ENCODE peak calls at places on chromosomes 12 and 14, in ten cellular contexts. One of them, this sample, is unnamed.

GRCh38 chr14:54719406-54719805 is 152.5 kb downstream of the SAMD4A start:
- DNase-seq in tibial nerve: no peak
- DNase-seq in omental fat pad: no peak
- DNase-seq in left ventricle myocardium inferior: no peak
- DNase-seq in kidney epithelial cell: no peak
- DNase-seq in SW 1271: no peak
- DNase-seq in effector memory CD8-positive, alpha-beta T cell: no peak
- DNase-seq in aorta: no peak
- DNase-seq in fibroblast of gingiva: peak; percentile 52
- DNase-seq in ecto neural progenitor cell: no peak
- DNase-seq in this sample: no peak

GRCh38 chr12:125377093-125377492 is 311.9 kb downstream of the AACS start:
- DNase-seq in tibial nerve: no peak
- DNase-seq in SW 1271: no peak
- DNase-seq in ecto neural progenitor cell: no peak
- DNase-seq in kidney epithelial cell: no peak
- DNase-seq in effector memory CD8-positive, alpha-beta T cell: no peak
- DNase-seq in aorta: no peak
- DNase-seq in omental fat pad: no peak
- DNase-seq in left ventricle myocardium inferior: no peak
- DNase-seq in fibroblast of gingiva: no peak
- DNase-seq in this sample: no peak

GRCh38 chr14:49950275-49951250 is 57.7 kb downstream of the ARF6 start:
- DNase-seq in effector memory CD8-positive, alpha-beta T cell: no peak
- DNase-seq in fibroblast of gingiva: no peak
- DNase-seq in tibial nerve: no peak
- DNase-seq in SW 1271: no peak
- DNase-seq in ecto neural progenitor cell: no peak
- DNase-seq in kidney epithelial cell: no peak
- DNase-seq in omental fat pad: no peak
- DNase-seq in left ventricle myocardium inferior: no peak
- DNase-seq in aorta: no peak
- DNase-seq in this sample: no peak

GRCh38 chr14:35900741-35901140 is 74.6 kb downstream of the BRMS1L start:
- DNase-seq in fibroblast of gingiva: no peak
- DNase-seq in aorta: no peak
- DNase-seq in effector memory CD8-positive, alpha-beta T cell: no peak
- DNase-seq in left ventricle myocardium inferior: no peak
- DNase-seq in kidney epithelial cell: no peak
- DNase-seq in SW 1271: no peak
- DNase-seq in omental fat pad: no peak
- DNase-seq in ecto neural progenitor cell: no peak
- DNase-seq in tibial nerve: no peak
- DNase-seq in this sample: no peak

GRCh38 chr14:23817164-23817767 is 136.3 kb upstream of the DHRS4 start:
- DNase-seq in effector memory CD8-positive, alpha-beta T cell: no peak
- DNase-seq in tibial nerve: no peak
- DNase-seq in omental fat pad: no peak
- DNase-seq in ecto neural progenitor cell: no peak
- DNase-seq in aorta: no peak
- DNase-seq in kidney epithelial cell: no peak
- DNase-seq in fibroblast of gingiva: no peak
- DNase-seq in SW 1271: no peak
- DNase-seq in left ventricle myocardium inferior: no peak
- DNase-seq in this sample: no peak

GRCh38 chr14:74856366-74856765 is 19.6 kb downstream of the PROX2 start:
- DNase-seq in SW 1271: no peak
- DNase-seq in fibroblast of gingiva: no peak
- DNase-seq in aorta: no peak
- DNase-seq in left ventricle myocardium inferior: no peak
- DNase-seq in tibial nerve: no peak
- DNase-seq in kidney epithelial cell: no peak
- DNase-seq in effector memory CD8-positive, alpha-beta T cell: no peak
- DNase-seq in ecto neural progenitor cell: no peak
- DNase-seq in omental fat pad: no peak
- DNase-seq in this sample: no peak

GRCh38 chr12:121064116-121064515 is 25.1 kb upstream of the OASL start:
- DNase-seq in ecto neural progenitor cell: peak; percentile 24
- DNase-seq in aorta: no peak
- DNase-seq in left ventricle myocardium inferior: no peak
- DNase-seq in tibial nerve: no peak
- DNase-seq in kidney epithelial cell: no peak
- DNase-seq in SW 1271: no peak
- DNase-seq in effector memory CD8-positive, alpha-beta T cell: no peak
- DNase-seq in omental fat pad: no peak
- DNase-seq in fibroblast of gingiva: no peak
- DNase-seq in this sample: no peak

GRCh38 chr14:60758875-60759274 is 24.3 kb downstream of the MNAT1 start:
- DNase-seq in effector memory CD8-positive, alpha-beta T cell: no peak
- DNase-seq in left ventricle myocardium inferior: no peak
- DNase-seq in aorta: no peak
- DNase-seq in ecto neural progenitor cell: no peak
- DNase-seq in kidney epithelial cell: no peak
- DNase-seq in omental fat pad: no peak
- DNase-seq in fibroblast of gingiva: peak; percentile 37
- DNase-seq in SW 1271: no peak
- DNase-seq in tibial nerve: no peak
- DNase-seq in this sample: no peak

GRCh38 chr12:106428379-106428778 is 70.8 kb downstream of the POLR3B start:
- DNase-seq in SW 1271: no peak
- DNase-seq in tibial nerve: peak; percentile 17
- DNase-seq in omental fat pad: no peak
- DNase-seq in effector memory CD8-positive, alpha-beta T cell: no peak
- DNase-seq in left ventricle myocardium inferior: no peak
- DNase-seq in ecto neural progenitor cell: no peak
- DNase-seq in kidney epithelial cell: no peak
- DNase-seq in fibroblast of gingiva: peak; percentile 68
- DNase-seq in aorta: no peak
- DNase-seq in this sample: no peak

GRCh38 chr12:108572166-108572790 is 9.9 kb downstream of the ISCU start:
- DNase-seq in aorta: no peak
- DNase-seq in kidney epithelial cell: no peak
- DNase-seq in ecto neural progenitor cell: no peak
- DNase-seq in omental fat pad: no peak
- DNase-seq in tibial nerve: no peak
- DNase-seq in left ventricle myocardium inferior: no peak
- DNase-seq in fibroblast of gingiva: no peak
- DNase-seq in effector memory CD8-positive, alpha-beta T cell: no peak
- DNase-seq in SW 1271: no peak
- DNase-seq in this sample: no peak

GRCh38 chr14:105937253-105938054 is 411.1 kb downstream of the TMEM121 start:
- DNase-seq in ecto neural progenitor cell: peak; percentile 25
- DNase-seq in effector memory CD8-positive, alpha-beta T cell: no peak
- DNase-seq in fibroblast of gingiva: no peak
- DNase-seq in kidney epithelial cell: no peak
- DNase-seq in SW 1271: no peak
- DNase-seq in omental fat pad: no peak
- DNase-seq in tibial nerve: no peak
- DNase-seq in left ventricle myocardium inferior: no peak
- DNase-seq in aorta: no peak
- DNase-seq in this sample: no peak

GRCh38 chr12:63083046-63083445 is 68.0 kb downstream of the AVPR1A start:
- DNase-seq in omental fat pad: no peak
- DNase-seq in left ventricle myocardium inferior: no peak
- DNase-seq in aorta: no peak
- DNase-seq in tibial nerve: no peak
- DNase-seq in effector memory CD8-positive, alpha-beta T cell: no peak
- DNase-seq in SW 1271: no peak
- DNase-seq in kidney epithelial cell: no peak
- DNase-seq in fibroblast of gingiva: no peak
- DNase-seq in ecto neural progenitor cell: no peak
- DNase-seq in this sample: no peak

GRCh38 chr12:111038941-111039340 is 118.6 kb upstream of the MYL2 start:
- DNase-seq in kidney epithelial cell: no peak
- DNase-seq in omental fat pad: no peak
- DNase-seq in ecto neural progenitor cell: no peak
- DNase-seq in aorta: no peak
- DNase-seq in effector memory CD8-positive, alpha-beta T cell: no peak
- DNase-seq in tibial nerve: no peak
- DNase-seq in fibroblast of gingiva: no peak
- DNase-seq in left ventricle myocardium inferior: no peak
- DNase-seq in SW 1271: no peak
- DNase-seq in this sample: no peak

GRCh38 chr12:54394281-54394719 is 9.8 kb upstream of the ZNF385A start:
- DNase-seq in effector memory CD8-positive, alpha-beta T cell: no peak
- DNase-seq in aorta: no peak
- DNase-seq in left ventricle myocardium inferior: no peak
- DNase-seq in tibial nerve: peak; percentile 77
- DNase-seq in omental fat pad: no peak
- DNase-seq in ecto neural progenitor cell: peak; percentile 76
- DNase-seq in kidney epithelial cell: no peak
- DNase-seq in fibroblast of gingiva: peak; percentile 51
- DNase-seq in SW 1271: no peak
- DNase-seq in this sample: no peak

GRCh38 chr14:100339757-100340453 is 16.8 kb downstream of the SLC25A47 start:
- DNase-seq in ecto neural progenitor cell: no peak
- DNase-seq in omental fat pad: peak; percentile 20
- DNase-seq in kidney epithelial cell: no peak
- DNase-seq in SW 1271: no peak
- DNase-seq in aorta: peak; percentile 55
- DNase-seq in tibial nerve: no peak
- DNase-seq in left ventricle myocardium inferior: no peak
- DNase-seq in fibroblast of gingiva: no peak
- DNase-seq in effector memory CD8-positive, alpha-beta T cell: no peak
- DNase-seq in this sample: no peak

GRCh38 chr12:112422531-112422930 is 3.8 kb downstream of the PTPN11 start:
- DNase-seq in ecto neural progenitor cell: no peak
- DNase-seq in left ventricle myocardium inferior: no peak
- DNase-seq in aorta: no peak
- DNase-seq in tibial nerve: peak; percentile 69
- DNase-seq in fibroblast of gingiva: peak; percentile 97
- DNase-seq in effector memory CD8-positive, alpha-beta T cell: no peak
- DNase-seq in omental fat pad: no peak
- DNase-seq in SW 1271: no peak
- DNase-seq in kidney epithelial cell: no peak
- DNase-seq in this sample: no peak

GRCh38 chr14:53569471-53569870 is 387.2 kb downstream of the BMP4 start:
- DNase-seq in ecto neural progenitor cell: no peak
- DNase-seq in fibroblast of gingiva: peak; percentile 13
- DNase-seq in left ventricle myocardium inferior: no peak
- DNase-seq in aorta: no peak
- DNase-seq in kidney epithelial cell: no peak
- DNase-seq in SW 1271: no peak
- DNase-seq in effector memory CD8-positive, alpha-beta T cell: no peak
- DNase-seq in tibial nerve: no peak
- DNase-seq in omental fat pad: no peak
- DNase-seq in this sample: no peak

This sample was measured in DMS 273 treated with DMSO at 0.1 percent for 48 hours.